ENCODE peak calls at places on chromosomes 2 and 18, in seven cellular contexts. G is ovary, T is body of pancreas, I is HCT116, Z is testis, K is esophagus squamous epithelium, J is gastrocnemius medialis. U is an unnamed sample.

GRCh38 chr2:118539290-118539689 is 308.2 kb downstream of the EN1 start:
- DNase-seq in G (no peak), T (peak), I (peak), Z (peak), K (no peak), J (no peak), U (peak)

GRCh38 chr2:180761224-180761623 is 219.2 kb upstream of the UBE2E3 start:
- DNase-seq in G (no peak), T (no peak), I (peak), Z (no peak), K (no peak), J (peak), U (no peak)

GRCh38 chr2:30709516-30709915 is 97.7 kb downstream of the CAPN13 start:
- DNase-seq in G (no peak), T (no peak), I (no peak), Z (no peak), K (no peak), J (no peak), U (no peak)

GRCh38 chr18:67525328-67526110 is 9.0 kb upstream of the DSEL start:
- DNase-seq in G (peak), T (peak), I (no peak), Z (peak), K (no peak), J (peak), U (peak)

GRCh38 chr2:210167227-210167626 is 4.0 kb downstream of the KANSL1L start:
- DNase-seq in G (no peak), T (no peak), I (no peak), Z (no peak), K (no peak), J (no peak), U (no peak)

GRCh38 chr2:212659441-212659840 is 120.8 kb upstream of the ERBB4 start:
- DNase-seq in G (no peak), T (no peak), I (no peak), Z (no peak), K (no peak), J (no peak), U (no peak)

GRCh38 chr18:48220146-48220499 is 189.1 kb downstream of the ZBTB7C start:
- DNase-seq in G (no peak), T (no peak), I (no peak), Z (no peak), K (no peak), J (no peak), U (peak)

GRCh38 chr18:23528580-23529472 is 25.5 kb downstream of the RMC1 start:
- DNase-seq in G (no peak), T (peak), I (no peak), Z (no peak), K (no peak), J (no peak), U (no peak)

GRCh38 chr2:71426721-71427120 is 26.6 kb upstream of the DYSF start:
- DNase-seq in G (no peak), T (no peak), I (no peak), Z (no peak), K (no peak), J (no peak), U (no peak)

GRCh38 chr2:48605482-48606175 is 12.0 kb upstream of the GTF2A1L start:
- DNase-seq in G (no peak), T (no peak), I (no peak), Z (no peak), K (no peak), J (no peak), U (no peak)

GRCh38 chr2:103284750-103285149 is 522.9 kb downstream of the TMEM182 start:
- DNase-seq in G (no peak), T (no peak), I (no peak), Z (no peak), K (no peak), J (no peak), U (no peak)

GRCh38 chr2:190343170-190343499 is 254 bp upstream of the INPP1 start:
- DNase-seq in G (no peak), T (no peak), I (no peak), Z (no peak), K (no peak), J (no peak), U (no peak)

GRCh38 chr2:25312958-25313710 is 28.6 kb downstream of the DNMT3A start:
- DNase-seq in G (no peak), T (no peak), I (no peak), Z (no peak), K (no peak), J (no peak), U (no peak)

GRCh38 chr2:109344270-109344805 is 215.3 kb downstream of the SH3RF3 start:
- DNase-seq in G (no peak), T (no peak), I (no peak), Z (no peak), K (no peak), J (no peak), U (no peak)

GRCh38 chr2:164843346-164843841 is 1.8 kb upstream of the COBLL1 start:
- DNase-seq in G (no peak), T (no peak), I (no peak), Z (no peak), K (no peak), J (no peak), U (no peak)

GRCh38 chr18:36934884-36935283 is 106.0 kb downstream of the KIAA1328 start:
- DNase-seq in G (no peak), T (no peak), I (no peak), Z (no peak), K (no peak), J (no peak), U (no peak)

GRCh38 chr2:227460833-227461232 is 11.1 kb upstream of the AGFG1 start:
- DNase-seq in G (no peak), T (no peak), I (no peak), Z (no peak), K (no peak), J (no peak), U (no peak)

GRCh38 chr2:193276560-193276959 is 1081.8 kb upstream of the TMEFF2 start:
- DNase-seq in G (no peak), T (no peak), I (no peak), Z (peak), K (no peak), J (no peak), U (no peak)

GRCh38 chr2:53317863-53318262 is 449.7 kb upstream of the CHAC2 start:
- DNase-seq in G (no peak), T (no peak), I (no peak), Z (no peak), K (no peak), J (no peak), U (no peak)

GRCh38 chr18:45122510-45122909 is 441.8 kb downstream of the SETBP1 start:
- DNase-seq in G (no peak), T (no peak), I (no peak), Z (no peak), K (no peak), J (no peak), U (no peak)

GRCh38 chr2:208280933-208281332 is 14.9 kb downstream of the PIKFYVE start:
- DNase-seq in G (no peak), T (no peak), I (no peak), Z (no peak), K (no peak), J (no peak), U (no peak)

GRCh38 chr2:95326433-95327140 is 29.4 kb downstream of the KCNIP3 start:
- DNase-seq in G (no peak), T (no peak), I (no peak), Z (no peak), K (no peak), J (no peak), U (no peak)

GRCh38 chr2:218271487-218271797 is 1.1 kb downstream of the PNKD start:
- DNase-seq in G (no peak), T (peak), I (no peak), Z (no peak), K (no peak), J (no peak), U (peak)

GRCh38 chr18:3478262-3478978 is 28.4 kb downstream of the TGIF1 start:
- DNase-seq in G (no peak), T (no peak), I (no peak), Z (no peak), K (no peak), J (no peak), U (no peak)

GRCh38 chr2:84022810-84023431 is 436.2 kb downstream of the SUCLG1 start:
- DNase-seq in G (no peak), T (peak), I (peak), Z (peak), K (no peak), J (no peak), U (peak)

GRCh38 chr2:23489471-23490400 is 104.8 kb downstream of the KLHL29 start:
- DNase-seq in G (no peak), T (no peak), I (no peak), Z (no peak), K (no peak), J (no peak), U (no peak)

GRCh38 chr2:28544915-28545589 is 49.2 kb downstream of the PLB1 start:
- DNase-seq in G (no peak), T (no peak), I (no peak), Z (peak), K (no peak), J (no peak), U (no peak)

GRCh38 chr2:208031608-208032019 is 6.3 kb upstream of the PLEKHM3 start:
- DNase-seq in G (no peak), T (no peak), I (no peak), Z (no peak), K (no peak), J (no peak), U (peak)

GRCh38 chr18:25262920-25263319 is 89.0 kb downstream of the ZNF521 start:
- DNase-seq in G (no peak), T (no peak), I (no peak), Z (no peak), K (no peak), J (no peak), U (no peak)

GRCh38 chr2:66555511-66556324 is 120.8 kb downstream of the MEIS1 start:
- DNase-seq in G (peak), T (no peak), I (no peak), Z (peak), K (no peak), J (no peak), U (no peak)

GRCh38 chr2:100799701-100800100 is 20.2 kb upstream of the NPAS2 start:
- DNase-seq in G (no peak), T (peak), I (no peak), Z (no peak), K (no peak), J (no peak), U (no peak)

GRCh38 chr2:200484934-200485333 is 24.9 kb downstream of the KCTD18 start:
- DNase-seq in G (no peak), T (no peak), I (no peak), Z (no peak), K (no peak), J (no peak), U (no peak)

GRCh38 chr2:88857274-88857741 is 165.8 kb downstream of the RPIA start:
- DNase-seq in G (no peak), T (no peak), I (no peak), Z (no peak), K (no peak), J (no peak), U (no peak)

GRCh38 chr2:205425069-205425468 is 257.2 kb upstream of the NRP2 start:
- DNase-seq in G (no peak), T (no peak), I (no peak), Z (no peak), K (no peak), J (no peak), U (no peak)

GRCh38 chr18:8029731-8030130 is 462.6 kb downstream of the PTPRM start:
- DNase-seq in G (no peak), T (no peak), I (no peak), Z (no peak), K (no peak), J (no peak), U (no peak)
- H3K27ac ChIP-seq in G (no peak), T (no peak), I (no peak), Z (no peak), K (no peak), J (no peak), U (no peak)

DNA sequence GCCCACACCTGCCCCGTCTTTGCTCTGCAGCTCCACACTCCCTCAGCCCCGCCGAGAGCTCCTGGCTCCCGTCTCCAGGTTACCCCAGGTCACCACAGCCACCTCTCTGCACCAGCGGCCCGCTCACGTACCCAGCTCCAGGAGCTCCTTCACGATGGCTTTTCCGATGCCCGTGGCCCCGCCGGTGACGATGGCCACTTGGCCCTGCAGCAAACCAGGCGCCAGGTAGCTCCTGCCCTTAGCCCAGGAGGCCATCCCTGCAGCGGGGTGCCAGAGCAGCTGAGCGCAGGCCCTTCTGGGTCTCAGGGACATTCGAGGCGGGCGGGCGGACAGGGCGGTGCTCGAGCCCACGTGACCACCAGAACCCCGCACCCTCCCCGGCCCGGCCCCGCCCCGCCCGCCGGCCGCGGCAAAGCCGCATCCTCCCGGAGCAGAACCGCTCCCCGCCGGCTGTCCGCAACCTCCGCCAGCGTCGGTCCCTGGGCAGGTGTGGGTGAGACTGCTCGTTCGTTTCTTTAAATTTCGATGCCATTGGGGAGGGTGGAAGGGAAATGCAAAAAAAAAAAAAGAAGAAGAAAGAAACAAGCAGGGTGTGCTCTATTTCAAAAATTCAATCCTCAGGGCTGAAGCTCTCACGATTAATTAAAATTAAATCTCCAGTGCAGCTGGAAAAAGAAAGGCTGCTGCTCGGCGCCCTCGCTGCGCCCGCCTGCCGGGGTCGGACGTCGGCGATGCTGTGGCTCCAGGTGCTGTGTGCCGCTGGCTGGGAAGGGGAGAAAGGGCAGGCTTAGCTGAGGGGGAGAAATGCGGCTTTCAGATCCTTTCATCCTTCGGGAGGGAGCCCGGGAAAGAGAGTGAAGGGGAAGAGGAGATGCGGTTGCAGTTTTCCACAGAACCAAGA is at the start of the genes PECR and TMEM169:
- DNase-seq in G (peak), T (peak), I (peak), Z (peak), K (peak), J (peak), U (peak)
- TF ChIP-seq POLR2A in G (peak), T (peak), I (peak), Z (no peak), K (no peak), J (no peak), U (no peak)

GRCh38 chr2:45765847-45766254 is 114.4 kb downstream of the PRKCE start:
- DNase-seq in G (no peak), T (peak), I (no peak), Z (no peak), K (no peak), J (no peak), U (peak)
- H3K27ac ChIP-seq in G (no peak), T (no peak), I (no peak), Z (no peak), K (peak), J (no peak), U (no peak)

GRCh38 chr2:96859681-96860064 is 1.9 kb upstream of the ANKRD39 start:
- DNase-seq in G (no peak), T (no peak), I (no peak), Z (no peak), K (no peak), J (no peak), U (no peak)

GRCh38 chr2:96861074-96861473 is 3.3 kb upstream of the ANKRD39 start:
- DNase-seq in G (no peak), T (no peak), I (no peak), Z (no peak), K (no peak), J (no peak), U (no peak)

GRCh38 chr2:96860065-96861029 is 2.5 kb upstream of the ANKRD39 start:
- DNase-seq in G (no peak), T (no peak), I (no peak), Z (no peak), K (no peak), J (no peak), U (no peak)

GRCh38 chr2:96856776-96857673 is 791 bp downstream of the ANKRD39 start:
- DNase-seq in G (no peak), T (peak), I (no peak), Z (peak), K (no peak), J (no peak), U (peak)

DNA sequence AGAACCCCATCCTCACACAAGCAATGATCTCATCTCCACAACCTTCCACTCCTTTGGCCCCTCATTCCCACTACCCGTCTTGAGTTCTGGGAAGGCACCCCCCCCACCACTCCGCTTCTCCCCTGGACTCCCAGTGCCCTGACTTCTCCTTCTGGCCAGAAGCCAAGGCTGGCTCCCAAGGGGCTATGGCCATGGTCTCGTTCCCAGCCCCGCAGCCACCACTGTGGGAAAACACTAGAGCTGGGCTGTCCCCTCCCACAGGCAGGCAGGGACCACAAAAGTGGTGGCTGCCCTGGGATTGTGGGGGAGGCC is 1.5 kb upstream of the ANKRD39 start:
- DNase-seq in G (peak), T (no peak), I (no peak), Z (no peak), K (no peak), J (no peak), U (peak)
- TF ChIP-seq POLR2A in G (no peak), T (no peak), I (no peak), Z (no peak), K (no peak), J (no peak), U (no peak)

DNA sequence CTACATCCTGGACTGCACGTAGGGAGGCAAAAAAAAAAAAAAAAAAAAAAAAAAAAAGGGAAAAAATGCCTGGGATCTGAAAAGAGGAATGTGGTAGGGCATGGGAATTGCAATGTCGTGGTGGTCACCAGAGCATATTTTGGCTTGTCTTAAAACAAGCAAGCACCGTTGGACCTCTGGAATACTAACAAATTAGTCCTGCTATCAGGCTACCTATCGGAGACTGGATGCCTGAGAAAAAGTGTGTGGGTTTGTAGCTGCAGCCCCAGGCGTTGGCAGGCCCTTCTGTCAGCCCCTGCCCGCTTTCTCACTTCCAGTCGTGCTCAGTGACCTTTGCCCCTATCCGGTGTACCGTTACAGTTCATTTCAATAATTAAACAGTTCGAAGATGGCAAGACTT is 588.5 kb upstream of the ZEB2 start:
- DNase-seq in G (no peak), T (peak), I (no peak), Z (no peak), K (no peak), J (no peak), U (peak)
- H3K27ac ChIP-seq in G (no peak), T (no peak), I (no peak), Z (no peak), K (no peak), J (peak), U (no peak)

GRCh38 chr18:35040988-35041751 is at the start of gene MAPRE2:
- DNase-seq in G (peak), T (peak), I (peak), Z (peak), K (peak), J (peak), U (peak)
- TF ChIP-seq POLR2A in G (peak), T (peak), I (peak), Z (peak), K (peak), J (peak), U (peak)

GRCh38 chr2:176188218-176188968 is at the start of gene HOXD1:
- DNase-seq in G (peak), T (peak), I (no peak), Z (peak), K (no peak), J (no peak), U (no peak)

GRCh38 chr2:176187306-176188217 is 906 bp upstream of the HOXD1 start:
- DNase-seq in G (no peak), T (no peak), I (no peak), Z (peak), K (no peak), J (no peak), U (no peak)

GRCh38 chr2:176186024-176186423 is 2.4 kb upstream of the HOXD1 start:
- DNase-seq in G (no peak), T (no peak), I (no peak), Z (no peak), K (no peak), J (no peak), U (no peak)

GRCh38 chr2:176189666-176190641 is 1.5 kb downstream of the HOXD1 start:
- DNase-seq in G (no peak), T (no peak), I (no peak), Z (no peak), K (no peak), J (no peak), U (no peak)

GRCh38 chr2:176188969-176189665 is 649 bp downstream of the HOXD1 start:
- DNase-seq in G (peak), T (no peak), I (no peak), Z (peak), K (no peak), J (no peak), U (no peak)
- H3K27ac ChIP-seq in G (no peak), T (no peak), I (no peak), Z (no peak), K (peak), J (no peak), U (no peak)

DNA sequence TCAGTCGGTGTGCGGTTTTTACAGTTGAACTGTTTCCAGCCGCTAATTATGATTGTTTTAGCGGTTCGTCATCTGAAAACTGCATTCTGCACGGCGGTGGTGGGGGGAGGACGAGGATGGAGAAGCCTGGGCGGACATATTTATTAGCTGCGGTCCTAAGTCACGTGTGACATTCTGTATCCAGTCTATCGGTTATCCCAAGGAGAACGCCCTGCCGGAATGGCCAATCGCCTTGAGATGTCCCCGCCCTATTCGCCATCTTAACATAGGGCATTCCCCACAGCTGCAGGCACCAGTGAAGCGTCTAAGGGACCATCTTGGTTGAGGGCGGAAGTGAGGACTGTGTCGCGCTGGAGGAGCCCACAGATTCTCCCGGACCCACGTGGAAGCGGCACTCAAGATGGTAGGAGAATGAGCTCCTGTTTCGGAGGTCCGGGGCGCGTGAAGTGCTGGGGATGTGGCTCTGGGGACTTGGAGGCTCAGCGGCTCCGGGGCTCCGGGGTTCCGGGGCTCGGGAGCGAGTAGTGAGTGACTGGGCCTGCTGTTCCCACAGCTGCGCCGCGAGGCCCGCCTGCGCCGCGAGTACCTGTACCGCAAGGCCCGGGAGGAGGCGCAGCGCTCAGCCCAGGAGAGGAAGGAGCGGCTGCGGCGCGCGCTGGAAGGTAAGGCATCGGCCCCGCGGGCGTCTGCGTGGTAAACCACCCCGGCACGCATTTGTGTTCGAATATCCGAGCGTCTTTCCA is at the start of gene IMP4:
- DNase-seq in G (peak), T (peak), I (peak), Z (peak), K (peak), J (peak), U (peak)
- TF ChIP-seq POLR2A in G (peak), T (peak), I (peak), Z (no peak), K (no peak), J (peak), U (no peak)

GRCh38 chr2:64626146-64626809 is 27.4 kb downstream of the SERTAD2 start:
- DNase-seq in G (no peak), T (no peak), I (no peak), Z (no peak), K (no peak), J (no peak), U (peak)
- H3K27ac ChIP-seq in G (no peak), T (no peak), I (no peak), Z (no peak), K (no peak), J (no peak), U (peak)